ENCODE peak calls at places on chromosomes 4 and X, in six cellular contexts. C is heart right ventricle; O is T-cell; A is A172; H is activated CD8-positive, alpha-beta memory T cell treated with anti-CD3 and anti-CD28 coated beads for 24 hours; D is neural crest cell. Z is an unnamed sample.

GRCh38 chr4:4969298-4969697 is 50.0 kb downstream of the CYTL1 start:
- DNase-seq in H (no peak), D (no peak), O (no peak), A (peak; percentile 57), C (no peak), Z (no peak)

GRCh38 chrX:11886745-11887144 is 128.7 kb downstream of the MSL3 start:
- DNase-seq in H (no peak), C (no peak), A (peak; percentile 41), O (no peak), D (no peak), Z (no peak)

GRCh38 chr4:185656467-185656890 is 121.2 kb upstream of the PDLIM3 start:
- DNase-seq in H (no peak), A (peak; percentile 19), C (peak; percentile 37), O (no peak), D (no peak), Z (no peak)

GRCh38 chrX:21745756-21746155 is 12.2 kb downstream of the SMPX start:
- DNase-seq in C (no peak), A (peak; percentile 36), H (peak; percentile 61), D (peak; percentile 59), O (no peak), Z (no peak)

GRCh38 chrX:9315086-9315485 is 149.8 kb upstream of the TBL1X start:
- DNase-seq in D (no peak), A (no peak), O (no peak), C (no peak), H (no peak), Z (no peak)

GRCh38 chr4:53688186-53688790 is 97.0 kb upstream of the LNX1 start:
- DNase-seq in D (no peak), O (no peak), H (no peak), A (peak; percentile 96), C (no peak), Z (no peak)

GRCh38 chrX:121146059-121146628 is 98.7 kb downstream of the GLUD2 start:
- DNase-seq in D (no peak), C (no peak), H (no peak), A (no peak), O (no peak), Z (no peak)

GRCh38 chr4:180947421-180947820 is 1295.8 kb upstream of the TENM3 start:
- DNase-seq in H (no peak), D (no peak), C (no peak), O (no peak), A (peak; percentile 41), Z (no peak)

GRCh38 chr4:129342820-129343219 is 246.9 kb downstream of the C4orf33 start:
- DNase-seq in A (peak; percentile 53), H (no peak), D (no peak), O (no peak), C (no peak), Z (no peak)

GRCh38 chr4:148445071-148445902 is 3.1 kb upstream of the NR3C2 start:
- DNase-seq in D (peak; percentile 30), A (no peak), C (peak; percentile 70), O (peak; percentile 76), H (peak; percentile 86), Z (peak; percentile 75)

GRCh38 chr4:98544141-98544817 is 114.1 kb downstream of the TSPAN5 start:
- DNase-seq in A (no peak), C (no peak), D (no peak), H (no peak), O (no peak), Z (no peak)